ENCODE peak calls at places on chromosomes 12 and 14, in nine cellular contexts. N, X, G, P, L, Z, S, W and I are unnamed samples.

GRCh38 chr12:44405267-44405666 is 470.8 kb downstream of the NELL2 start:
- DNase-seq in S (no peak), L (no peak), X (no peak), N (no peak), W (no peak), G (no peak), Z (no peak), P (no peak), I (no peak)

GRCh38 chr12:112788205-112788604 is 3.3 kb upstream of the RPH3A start:
- DNase-seq in Z (no peak), W (no peak), G (no peak), P (no peak), N (no peak), L (no peak), S (no peak), X (no peak), I (no peak)

GRCh38 chr14:89621009-89621421 is 204.0 kb upstream of the FOXN3 start:
- DNase-seq in L (no peak), N (no peak), X (no peak), W (no peak), S (peak), Z (no peak), G (no peak), P (no peak), I (no peak)

GRCh38 chr12:14281539-14281938 is 83.9 kb upstream of the ATF7IP start:
- DNase-seq in N (no peak), W (no peak), Z (no peak), G (no peak), L (no peak), P (no peak), X (no peak), S (no peak), I (no peak)

GRCh38 chr12:64390275-64390851 is at the start of gene C12orf56:
- DNase-seq in P (no peak), L (peak), S (peak), N (no peak), G (no peak), W (no peak), Z (no peak), X (no peak), I (no peak)

GRCh38 chr14:75435473-75435872 is 7.7 kb downstream of the JDP2 start:
- DNase-seq in G (no peak), S (no peak), N (no peak), L (no peak), X (no peak), W (no peak), P (peak), Z (no peak), I (no peak)

GRCh38 chr12:39777465-39777864 is 157.9 kb upstream of the ABCD2 start:
- DNase-seq in S (no peak), G (peak), P (no peak), X (no peak), Z (no peak), L (no peak), W (no peak), N (no peak), I (no peak)

GRCh38 chr12:104641862-104642261 is 185.1 kb downstream of the CHST11 start:
- DNase-seq in P (no peak), Z (no peak), S (no peak), G (no peak), L (no peak), N (no peak), W (peak), X (no peak), I (no peak)

GRCh38 chr14:95200404-95200803 is 43.1 kb upstream of the DICER1 start:
- DNase-seq in G (no peak), Z (no peak), W (no peak), X (no peak), N (no peak), L (no peak), P (no peak), S (peak), I (no peak)

GRCh38 chr14:102826751-102827675 is 49.8 kb downstream of the TRAF3 start:
- DNase-seq in L (no peak), N (no peak), Z (no peak), X (no peak), G (no peak), W (no peak), S (no peak), P (no peak), I (no peak)

GRCh38 chr12:112353389-112353788 is 28.8 kb downstream of the HECTD4 start:
- DNase-seq in Z (no peak), S (no peak), N (no peak), W (no peak), P (no peak), L (peak), G (no peak), X (no peak), I (no peak)

GRCh38 chr12:10358131-10358530 is 31.7 kb downstream of the KLRK1 start:
- DNase-seq in G (no peak), N (no peak), P (no peak), S (no peak), L (no peak), Z (no peak), X (no peak), W (no peak), I (no peak)

GRCh38 chr14:102819176-102819628 is 42.0 kb downstream of the TRAF3 start:
- DNase-seq in P (no peak), G (peak), L (no peak), X (no peak), S (peak), W (no peak), Z (no peak), N (peak), I (no peak)

GRCh38 chr14:103128631-103129300 is 5.5 kb downstream of the TNFAIP2 start:
- DNase-seq in S (no peak), L (no peak), W (no peak), P (no peak), N (peak), G (no peak), X (no peak), Z (peak), I (peak)

GRCh38 chr12:102454808-102455760 is 25.3 kb downstream of the IGF1 start:
- DNase-seq in N (no peak), P (peak), W (no peak), Z (peak), L (no peak), G (no peak), S (peak), X (no peak), I (no peak)

GRCh38 chr14:67717048-67717447 is 15.4 kb downstream of the RDH12 start:
- DNase-seq in G (no peak), Z (no peak), P (no peak), L (no peak), W (no peak), N (no peak), X (no peak), S (no peak), I (no peak)

GRCh38 chr12:120468271-120468845 is 1.2 kb downstream of the SRSF9 start:
- DNase-seq in Z (peak), W (no peak), G (no peak), X (peak), N (peak), P (peak), L (peak), S (peak), I (peak)

GRCh38 chr12:79747274-79747673 is 56.5 kb upstream of the PAWR start:
- DNase-seq in P (no peak), G (no peak), W (no peak), L (no peak), S (no peak), N (no peak), X (no peak), Z (no peak), I (no peak)

GRCh38 chr12:44812062-44812461 is 64.1 kb downstream of the NELL2 start:
- DNase-seq in S (no peak), W (no peak), P (no peak), X (no peak), Z (no peak), N (no peak), G (no peak), L (peak), I (no peak)

GRCh38 chr12:54189198-54189539 is 384 bp upstream of the SMUG1 start:
- DNase-seq in S (no peak), G (no peak), X (no peak), L (no peak), P (no peak), Z (no peak), W (no peak), N (no peak), I (no peak)

GRCh38 chr14:104086661-104087461 is 1.4 kb downstream of the ASPG start:
- DNase-seq in P (peak), W (peak), L (no peak), Z (peak), G (no peak), N (no peak), S (peak), X (no peak), I (no peak)

GRCh38 chr12:55840581-55841351 is 2.0 kb downstream of the MMP19 start:
- DNase-seq in S (no peak), N (no peak), Z (no peak), L (no peak), G (no peak), W (no peak), P (peak), X (no peak), I (no peak)

DNA sequence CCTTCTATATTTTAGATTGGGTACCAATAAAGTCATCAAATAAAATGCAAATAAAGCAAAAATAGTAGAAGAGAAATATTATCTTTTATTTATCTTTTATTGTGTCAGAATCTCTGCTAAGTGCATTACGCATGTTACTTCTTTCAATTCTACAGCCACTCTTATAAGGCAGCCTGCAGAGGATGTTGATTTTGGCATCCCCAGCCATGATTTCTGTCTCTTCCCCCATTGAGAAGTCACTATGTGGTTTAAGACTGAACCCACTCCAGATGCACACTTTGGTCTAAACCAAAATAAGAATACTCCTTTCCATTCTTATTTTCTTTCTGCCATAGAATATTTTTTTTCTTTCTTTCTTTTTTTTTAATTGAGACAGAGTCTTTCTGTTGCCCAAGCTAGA is 56.0 kb upstream of the ACSS3 start:
- DNase-seq in S (no peak), Z (no peak), P (no peak), N (no peak), G (no peak), W (no peak), L (no peak), X (no peak), I (no peak)
- TF ChIP-seq POLR2A in S (no peak), Z (no peak), P (no peak), N (no peak), G (no peak), W (no peak), L (no peak), X (no peak), I (no peak)

GRCh38 chr14:106831322-106831720 is 1304.9 kb downstream of the TMEM121 start:
- DNase-seq in L (peak), W (no peak), P (no peak), N (peak), S (no peak), G (no peak), Z (no peak), X (peak), I (no peak)
- TF ChIP-seq POLR2A in L (no peak), W (no peak), P (no peak), N (no peak), S (no peak), G (no peak), Z (no peak), X (no peak), I (no peak)

DNA sequence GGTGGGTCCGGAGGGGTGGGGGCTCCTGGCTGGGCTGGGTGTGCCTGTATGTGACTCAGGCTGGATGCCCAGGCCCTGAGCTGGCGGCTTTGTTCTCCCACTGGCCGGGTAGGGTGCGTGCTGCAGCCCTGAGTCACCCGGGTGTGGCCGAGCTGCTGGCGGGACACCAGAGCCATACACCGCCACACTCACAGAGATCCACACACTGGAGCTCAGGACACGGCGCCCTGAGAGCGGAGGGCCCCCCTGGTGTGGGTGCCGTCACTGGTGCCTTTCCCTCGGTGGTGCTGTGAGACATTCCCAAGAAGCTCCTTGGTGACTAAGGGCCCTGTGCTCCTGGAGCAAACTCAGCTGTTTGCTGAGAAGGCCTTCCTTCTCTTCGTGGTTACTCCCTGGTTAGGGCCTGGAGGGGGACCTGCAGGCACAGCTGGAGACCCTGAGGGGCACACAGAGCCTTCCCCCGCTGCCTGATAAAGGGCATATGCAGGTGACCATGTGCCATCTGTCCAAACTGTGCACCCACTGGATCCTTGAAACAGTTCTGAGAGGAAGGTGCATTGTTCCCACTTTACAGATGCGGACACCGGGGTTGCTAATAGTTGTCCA is 44.3 kb downstream of the KRT80 start:
- DNase-seq in W (no peak), N (peak), G (peak), X (peak), Z (peak), L (peak), P (peak), S (peak), I (peak)
- TF ChIP-seq POLR2A in W (no peak), N (no peak), G (peak), X (no peak), Z (no peak), L (no peak), P (peak), S (peak), I (peak)

GRCh38 chr12:57516617-57517153 is 3.6 kb downstream of the DDIT3 start:
- DNase-seq in W (no peak), G (no peak), S (no peak), X (no peak), Z (no peak), N (no peak), P (no peak), L (no peak), I (no peak)
- TF ChIP-seq POLR2A in W (no peak), G (no peak), S (no peak), X (no peak), Z (no peak), N (no peak), P (no peak), L (no peak), I (no peak)